ENCODE peak calls at places on chromosomes 11 and 22, in four cellular contexts. One of them, this sample, is unnamed.

GRCh38 chr11:133326332-133326731 is 206.0 kb downstream of the OPCML start:
- DNase-seq in K562: no peak
- DNase-seq in GM12878: no peak
- DNase-seq in HL-60: no peak
- DNase-seq in this sample: no peak

GRCh38 chr11:122100222-122101080 is 15.6 kb downstream of the BLID start:
- DNase-seq in K562: no peak
- DNase-seq in GM12878: no peak
- DNase-seq in HL-60: no peak
- DNase-seq in this sample: no peak

GRCh38 chr11:45967506-45967905 is 45.0 kb downstream of the LARGE2 start:
- DNase-seq in K562: peak
- DNase-seq in GM12878: no peak
- DNase-seq in HL-60: no peak
- DNase-seq in this sample: no peak

GRCh38 chr11:820655-821512 is 2.2 kb downstream of the PNPLA2 start:
- DNase-seq in K562: no peak
- DNase-seq in GM12878: no peak
- DNase-seq in HL-60: no peak
- DNase-seq in this sample: no peak

GRCh38 chr11:11670582-11670981 is 48.8 kb upstream of the GALNT18 start:
- DNase-seq in K562: no peak
- DNase-seq in GM12878: no peak
- DNase-seq in HL-60: no peak
- DNase-seq in this sample: no peak

GRCh38 chr11:10908215-10908990 is 50.5 kb upstream of the ZBED5 start:
- DNase-seq in K562: no peak
- DNase-seq in GM12878: no peak
- DNase-seq in HL-60: no peak
- DNase-seq in this sample: no peak

GRCh38 chr11:74988541-74989268 is at the start of gene NEU3:
- DNase-seq in K562: peak
- DNase-seq in GM12878: peak
- DNase-seq in HL-60: peak
- DNase-seq in this sample: peak

GRCh38 chr11:18540207-18541009 is 13.7 kb upstream of the TSG101 start:
- DNase-seq in K562: no peak
- DNase-seq in GM12878: no peak
- DNase-seq in HL-60: no peak
- DNase-seq in this sample: no peak

GRCh38 chr11:29534831-29535230 is 482.0 kb downstream of the KCNA4 start:
- DNase-seq in K562: no peak
- DNase-seq in GM12878: no peak
- DNase-seq in HL-60: no peak
- DNase-seq in this sample: no peak

GRCh38 chr22:33658775-33659174 is 261.5 kb downstream of the LARGE1 start:
- DNase-seq in K562: no peak
- DNase-seq in GM12878: no peak
- DNase-seq in HL-60: no peak
- DNase-seq in this sample: no peak

GRCh38 chr22:37280718-37281117 is 1.6 kb upstream of the CYTH4 start:
- DNase-seq in K562: no peak
- DNase-seq in GM12878: no peak
- DNase-seq in HL-60: no peak
- DNase-seq in this sample: no peak

GRCh38 chr11:115324569-115325432 is 179.4 kb downstream of the CADM1 start:
- DNase-seq in K562: peak
- DNase-seq in GM12878: peak
- DNase-seq in HL-60: peak
- DNase-seq in this sample: peak

GRCh38 chr22:28116261-28116673 is 197.2 kb upstream of the PITPNB start:
- DNase-seq in K562: no peak
- DNase-seq in GM12878: no peak
- DNase-seq in HL-60: no peak
- DNase-seq in this sample: no peak

GRCh38 chr11:12066056-12066798 is 44.2 kb upstream of the MICAL2 start:
- DNase-seq in K562: no peak
- DNase-seq in GM12878: no peak
- DNase-seq in HL-60: peak
- DNase-seq in this sample: no peak

GRCh38 chr11:65700377-65700776 is 11.7 kb upstream of the KAT5 start:
- DNase-seq in K562: no peak
- DNase-seq in GM12878: no peak
- DNase-seq in HL-60: no peak
- DNase-seq in this sample: no peak

GRCh38 chr22:19955241-19956128 is 13.9 kb upstream of the TXNRD2 start:
- DNase-seq in K562: no peak
- DNase-seq in GM12878: no peak
- DNase-seq in HL-60: no peak
- DNase-seq in this sample: no peak

GRCh38 chr22:47767403-47767802 is 1005.0 kb downstream of the TBC1D22A start:
- DNase-seq in K562: no peak
- DNase-seq in GM12878: no peak
- DNase-seq in HL-60: no peak
- DNase-seq in this sample: no peak

GRCh38 chr11:60776167-60776566 is 9.0 kb upstream of the MS4A10 start:
- DNase-seq in K562: no peak
- DNase-seq in GM12878: no peak
- DNase-seq in HL-60: no peak
- DNase-seq in this sample: no peak

GRCh38 chr11:129620705-129621104 is 194.9 kb upstream of the TMEM45B start:
- DNase-seq in K562: no peak
- DNase-seq in GM12878: no peak
- DNase-seq in HL-60: no peak
- DNase-seq in this sample: no peak

GRCh38 chr11:134517621-134518293 is 105.7 kb upstream of the B3GAT1 start:
- DNase-seq in K562: no peak
- DNase-seq in GM12878: no peak
- DNase-seq in HL-60: no peak
- DNase-seq in this sample: no peak

GRCh38 chr22:38755155-38755910 is 465 bp downstream of the SUN2 start:
- DNase-seq in K562: peak
- DNase-seq in GM12878: no peak
- DNase-seq in HL-60: peak
- DNase-seq in this sample: no peak

GRCh38 chr11:3944198-3944597 is 88.7 kb downstream of the STIM1 start:
- DNase-seq in K562: no peak
- DNase-seq in GM12878: no peak
- DNase-seq in HL-60: no peak
- DNase-seq in this sample: no peak

GRCh38 chr22:18031670-18032454 is 7.5 kb upstream of the MICAL3 start:
- DNase-seq in K562: no peak
- DNase-seq in GM12878: no peak
- DNase-seq in HL-60: no peak
- DNase-seq in this sample: no peak

GRCh38 chr11:9629064-9629463 is 34.8 kb upstream of the SWAP70 start:
- DNase-seq in K562: no peak
- DNase-seq in GM12878: no peak
- DNase-seq in HL-60: no peak
- DNase-seq in this sample: peak

GRCh38 chr22:39927544-39927943 is 26.7 kb downstream of the GRAP2 start:
- DNase-seq in K562: peak
- DNase-seq in GM12878: no peak
- DNase-seq in HL-60: no peak
- DNase-seq in this sample: no peak

GRCh38 chr22:23239429-23239828 is 59.1 kb downstream of the BCR start:
- DNase-seq in K562: no peak
- DNase-seq in GM12878: no peak
- DNase-seq in HL-60: no peak
- DNase-seq in this sample: no peak

GRCh38 chr22:47177334-47177815 is 414.9 kb downstream of the TBC1D22A start:
- DNase-seq in K562: no peak
- DNase-seq in GM12878: no peak
- DNase-seq in HL-60: no peak
- DNase-seq in this sample: no peak

GRCh38 chr11:27555264-27555663 is 48.7 kb upstream of the LIN7C start:
- DNase-seq in K562: no peak
- DNase-seq in GM12878: no peak
- DNase-seq in HL-60: no peak
- DNase-seq in this sample: no peak

GRCh38 chr22:39316440-39317083 is 2.9 kb downstream of the RPL3 start:
- DNase-seq in K562: no peak
- DNase-seq in GM12878: peak
- DNase-seq in HL-60: peak
- DNase-seq in this sample: no peak

GRCh38 chr11:71129624-71130023 is 122.8 kb downstream of the SHANK2 start:
- DNase-seq in K562: no peak
- DNase-seq in GM12878: no peak
- DNase-seq in HL-60: no peak
- DNase-seq in this sample: no peak

GRCh38 chr11:133153031-133153430 is 379.3 kb downstream of the OPCML start:
- DNase-seq in K562: no peak
- DNase-seq in GM12878: no peak
- DNase-seq in HL-60: no peak
- DNase-seq in this sample: no peak

GRCh38 chr11:48170840-48171233 is 45.8 kb upstream of the OR4B1 start:
- DNase-seq in K562: no peak
- DNase-seq in GM12878: no peak
- DNase-seq in HL-60: no peak
- DNase-seq in this sample: no peak

GRCh38 chr11:1776944-1777715 is 13.4 kb upstream of the CTSD start:
- DNase-seq in K562: no peak
- DNase-seq in GM12878: no peak
- DNase-seq in HL-60: no peak
- DNase-seq in this sample: no peak

GRCh38 chr11:59263225-59263894 is 50.6 kb upstream of the MPEG1 start:
- DNase-seq in K562: no peak
- DNase-seq in GM12878: no peak
- DNase-seq in HL-60: no peak
- DNase-seq in this sample: no peak

GRCh38 chr11:61793084-61793828 is 545 bp downstream of the FEN1 start:
- DNase-seq in K562: no peak
- DNase-seq in GM12878: no peak
- DNase-seq in HL-60: no peak
- DNase-seq in this sample: no peak

GRCh38 chr11:35619754-35620640 is 1.7 kb downstream of the FJX1 start:
- DNase-seq in K562: peak
- DNase-seq in GM12878: no peak
- DNase-seq in HL-60: no peak
- DNase-seq in this sample: no peak

GRCh38 chr11:105273660-105274280 is 134.2 kb upstream of the CARD18 start:
- DNase-seq in K562: no peak
- DNase-seq in GM12878: no peak
- DNase-seq in HL-60: no peak
- DNase-seq in this sample: no peak

GRCh38 chr22:27212617-27213177 is 555.3 kb downstream of the MIAT start:
- DNase-seq in K562: no peak
- DNase-seq in GM12878: no peak
- DNase-seq in HL-60: peak
- DNase-seq in this sample: no peak

GRCh38 chr11:119112314-119113020 is 5.3 kb downstream of the C2CD2L start:
- DNase-seq in K562: no peak
- DNase-seq in GM12878: no peak
- DNase-seq in HL-60: no peak
- DNase-seq in this sample: no peak

GRCh38 chr11:117087446-117087845 is 10.8 kb downstream of the SIK3 start:
- DNase-seq in K562: peak
- DNase-seq in GM12878: no peak
- DNase-seq in HL-60: no peak
- DNase-seq in this sample: no peak

GRCh38 chr11:16959528-16960100 is 54.6 kb downstream of the PLEKHA7 start:
- DNase-seq in K562: no peak
- DNase-seq in GM12878: no peak
- DNase-seq in HL-60: no peak
- DNase-seq in this sample: no peak

GRCh38 chr11:16956538-16957153 is 57.6 kb downstream of the PLEKHA7 start:
- DNase-seq in K562: no peak
- DNase-seq in GM12878: no peak
- DNase-seq in HL-60: no peak
- DNase-seq in this sample: no peak

GRCh38 chr11:16963316-16963876 is 50.8 kb downstream of the PLEKHA7 start:
- DNase-seq in K562: no peak
- DNase-seq in GM12878: no peak
- DNase-seq in HL-60: no peak
- DNase-seq in this sample: no peak

GRCh38 chr11:16960250-16960649 is 54.0 kb downstream of the PLEKHA7 start:
- DNase-seq in K562: no peak
- DNase-seq in GM12878: no peak
- DNase-seq in HL-60: no peak
- DNase-seq in this sample: no peak

GRCh38 chr11:16958833-16959232 is 55.4 kb downstream of the PLEKHA7 start:
- DNase-seq in K562: no peak
- DNase-seq in GM12878: no peak
- DNase-seq in HL-60: no peak
- DNase-seq in this sample: no peak
- TF ChIP-seq SPI1 in K562: no peak
- TF ChIP-seq SPI1 in GM12878: no peak
- TF ChIP-seq SPI1 in HL-60: no peak
- TF ChIP-seq SPI1 in this sample: no peak

DNA sequence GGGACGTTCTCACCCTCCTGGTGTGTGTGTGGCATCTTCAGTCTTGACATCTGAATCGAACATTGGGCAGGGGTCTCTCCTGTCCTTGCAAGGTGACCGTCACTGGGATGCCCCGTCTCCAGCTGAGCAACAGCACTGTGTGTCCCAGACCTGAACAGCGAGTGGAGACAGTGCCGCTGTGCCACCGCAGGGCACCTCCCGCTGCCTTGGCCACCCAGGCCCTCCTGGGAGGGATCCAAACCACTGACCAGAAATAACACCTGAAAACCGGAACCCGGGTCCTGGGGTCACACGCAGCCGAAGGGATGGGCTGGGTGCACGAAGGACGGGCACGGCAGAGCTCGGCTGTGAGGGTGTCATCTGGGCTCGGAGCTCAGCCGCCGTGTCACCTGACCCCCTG is 102.2 kb downstream of the BRD1 start:
- DNase-seq in K562: no peak
- DNase-seq in GM12878: no peak
- DNase-seq in HL-60: no peak
- DNase-seq in this sample: no peak
- TF ChIP-seq POLR2AphosphoS5 in K562: no peak
- TF ChIP-seq POLR2AphosphoS5 in GM12878: no peak
- TF ChIP-seq POLR2AphosphoS5 in HL-60: no peak
- TF ChIP-seq POLR2AphosphoS5 in this sample: no peak

GRCh38 chr11:120820040-120820439 is 203.9 kb upstream of the TBCEL start:
- DNase-seq in K562: no peak
- DNase-seq in GM12878: no peak
- DNase-seq in HL-60: no peak
- DNase-seq in this sample: no peak
- TF ChIP-seq SPI1 in K562: no peak
- TF ChIP-seq SPI1 in GM12878: no peak
- TF ChIP-seq SPI1 in HL-60: no peak
- TF ChIP-seq SPI1 in this sample: no peak

GRCh38 chr11:128453444-128454336 is 133.7 kb downstream of the ETS1 start:
- DNase-seq in K562: no peak
- DNase-seq in GM12878: no peak
- DNase-seq in HL-60: no peak
- DNase-seq in this sample: no peak
- TF ChIP-seq POLR2AphosphoS5 in K562: no peak
- TF ChIP-seq POLR2AphosphoS5 in GM12878: peak
- TF ChIP-seq POLR2AphosphoS5 in HL-60: no peak
- TF ChIP-seq POLR2AphosphoS5 in this sample: no peak

GRCh38 chr22:44860311-44860710 is 107.9 kb downstream of the ARHGAP8 start:
- DNase-seq in K562: no peak
- DNase-seq in GM12878: no peak
- DNase-seq in HL-60: no peak
- DNase-seq in this sample: no peak
- TF ChIP-seq SPI1 in K562: no peak
- TF ChIP-seq SPI1 in GM12878: no peak
- TF ChIP-seq SPI1 in HL-60: no peak
- TF ChIP-seq SPI1 in this sample: no peak

GRCh38 chr11:120208012-120208441 is 2.8 kb upstream of the OAF start:
- DNase-seq in K562: no peak
- DNase-seq in GM12878: no peak
- DNase-seq in HL-60: peak
- DNase-seq in this sample: no peak
- TF ChIP-seq POLR2AphosphoS5 in K562: no peak
- TF ChIP-seq POLR2AphosphoS5 in GM12878: no peak
- TF ChIP-seq POLR2AphosphoS5 in HL-60: no peak
- TF ChIP-seq POLR2AphosphoS5 in this sample: no peak